ENCODE peak calls at places on chromosomes 16 and 17, in four cellular contexts. V is GM12878, P is HepG2, A is H1. N is an unnamed sample.
A peak's percentile ranks its signal among the peaks of the same experiment; 100 is the strongest.

GRCh38 chr17:36036240-36036639 is 18.5 kb upstream of the CCL23 start:
- DNase-seq in V (no peak), A (no peak), P (no peak), N (no peak)

GRCh38 chr17:71180801-71181385 is 939.9 kb upstream of the SOX9 start:
- DNase-seq in V (no peak), P (no peak), A (no peak), N (no peak)

GRCh38 chr16:49675417-49675816 is 180.5 kb downstream of the ZNF423 start:
- DNase-seq in A (no peak), V (no peak), P (no peak), N (no peak)

GRCh38 chr16:84821179-84821578 is 1.4 kb downstream of the CRISPLD2 start:
- DNase-seq in P (no peak), V (no peak), A (no peak), N (no peak)

GRCh38 chr16:67541391-67542263 is 13.0 kb downstream of the RIPOR1 start:
- DNase-seq in A (no peak), V (no peak), P (no peak), N (no peak)

GRCh38 chr17:19248923-19249574 is 11.9 kb downstream of the EPN2 start:
- DNase-seq in V (no peak), P (no peak), A (no peak), N (no peak)

GRCh38 chr16:81181013-81181720 is 57.3 kb upstream of the BCO1 start:
- DNase-seq in V (no peak), P (peak; percentile 98), A (peak; percentile 81), N (peak; percentile 98)

GRCh38 chr17:7249830-7250229 is 1.7 kb downstream of the CTDNEP1 start:
- DNase-seq in V (no peak), A (no peak), P (no peak), N (no peak)

GRCh38 chr16:89704281-89704680 is 2.8 kb upstream of the SPATA2L start:
- DNase-seq in A (no peak), P (no peak), V (no peak), N (no peak)

GRCh38 chr17:36761203-36761945 is 160.0 kb downstream of the MRM1 start:
- DNase-seq in V (no peak), A (no peak), P (no peak), N (no peak)

GRCh38 chr17:75571197-75571884 is 16.3 kb upstream of the MYO15B start:
- DNase-seq in P (no peak), V (peak; percentile 47), A (no peak), N (no peak)

GRCh38 chr16:30893744-30894539 is at the start of gene BCL7C:
- DNase-seq in A (peak; percentile 93), P (peak; percentile 90), V (no peak), N (peak; percentile 76)

GRCh38 chr17:4708436-4708835 is 2.0 kb upstream of the ARRB2 start:
- DNase-seq in A (peak; percentile 64), V (no peak), P (peak; percentile 72), N (no peak)

GRCh38 chr17:17151962-17152361 is 54.2 kb downstream of the PLD6 start:
- DNase-seq in P (no peak), A (no peak), V (no peak), N (no peak)

GRCh38 chr17:30832438-30832790 is 648 bp downstream of the ATAD5 start:
- DNase-seq in A (no peak), P (no peak), V (no peak), N (no peak)

GRCh38 chr16:4506450-4506849 is 30.3 kb downstream of the HMOX2 start:
- DNase-seq in A (peak; percentile 56), V (peak; percentile 39), P (peak; percentile 59), N (peak; percentile 61)

GRCh38 chr16:54362801-54363200 is 76.2 kb upstream of the IRX3 start:
- DNase-seq in P (no peak), A (no peak), V (no peak), N (no peak)

GRCh38 chr17:59762022-59762825 is 54.8 kb downstream of the VMP1 start:
- DNase-seq in P (no peak), A (no peak), V (no peak), N (no peak)

GRCh38 chr17:59763861-59764260 is 56.4 kb downstream of the VMP1 start:
- DNase-seq in P (peak; percentile 9), V (no peak), A (no peak), N (no peak)

GRCh38 chr17:59762826-59763374 is 55.4 kb downstream of the VMP1 start:
- DNase-seq in P (no peak), V (no peak), A (no peak), N (no peak)

GRCh38 chr17:59760164-59760563 is 52.7 kb downstream of the VMP1 start:
- DNase-seq in P (no peak), A (no peak), V (no peak), N (no peak)

DNA sequence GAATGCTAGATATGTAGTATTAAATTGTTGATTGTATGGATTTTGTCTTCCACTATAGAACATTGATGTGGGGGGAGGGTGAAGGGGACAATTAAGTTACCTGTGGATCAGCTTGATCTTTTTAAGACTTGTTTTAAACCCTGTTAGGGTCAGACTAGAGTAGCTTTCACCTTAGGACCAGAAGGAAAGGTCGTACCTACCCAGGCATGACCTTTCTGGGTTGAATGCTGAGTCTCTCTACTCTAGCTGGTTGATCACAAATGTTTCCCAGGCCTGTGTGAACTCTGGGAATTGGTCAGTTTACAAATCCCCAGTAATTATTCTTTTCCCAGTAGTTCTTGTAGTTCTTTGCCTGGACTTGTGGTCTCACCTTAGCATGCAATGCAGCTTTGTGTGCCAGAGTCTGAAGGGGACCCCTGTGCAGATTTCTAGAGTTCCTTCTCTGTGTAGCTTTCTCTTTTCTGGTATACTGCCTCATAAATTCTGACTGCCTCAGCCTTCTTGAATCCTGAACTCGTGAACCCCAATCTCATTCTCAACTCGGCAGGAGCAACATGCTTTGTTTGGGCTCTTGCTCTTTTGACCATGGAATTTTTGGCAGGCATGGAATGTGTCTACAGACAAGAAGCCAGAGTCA is 54.0 kb downstream of the VMP1 start:
- DNase-seq in V (no peak), P (peak; percentile 92), A (no peak), N (no peak)
- TF ChIP-seq YY1 in V (no peak), P (no peak), A (no peak), N (no peak)

GRCh38 chr17:14926073-14926472 is 339.1 kb downstream of the PMP22 start:
- DNase-seq in P (no peak), V (no peak), A (no peak), N (no peak)
- TF ChIP-seq SUZ12 in P (no peak), V (no peak), A (no peak), N (no peak)

GRCh38 chr17:45346255-45347015 is 29.6 kb upstream of the MAP3K14 start:
- DNase-seq in P (no peak), A (no peak), V (no peak), N (no peak)
- TF ChIP-seq YY1 in P (no peak), A (no peak), V (no peak), N (no peak)

DNA sequence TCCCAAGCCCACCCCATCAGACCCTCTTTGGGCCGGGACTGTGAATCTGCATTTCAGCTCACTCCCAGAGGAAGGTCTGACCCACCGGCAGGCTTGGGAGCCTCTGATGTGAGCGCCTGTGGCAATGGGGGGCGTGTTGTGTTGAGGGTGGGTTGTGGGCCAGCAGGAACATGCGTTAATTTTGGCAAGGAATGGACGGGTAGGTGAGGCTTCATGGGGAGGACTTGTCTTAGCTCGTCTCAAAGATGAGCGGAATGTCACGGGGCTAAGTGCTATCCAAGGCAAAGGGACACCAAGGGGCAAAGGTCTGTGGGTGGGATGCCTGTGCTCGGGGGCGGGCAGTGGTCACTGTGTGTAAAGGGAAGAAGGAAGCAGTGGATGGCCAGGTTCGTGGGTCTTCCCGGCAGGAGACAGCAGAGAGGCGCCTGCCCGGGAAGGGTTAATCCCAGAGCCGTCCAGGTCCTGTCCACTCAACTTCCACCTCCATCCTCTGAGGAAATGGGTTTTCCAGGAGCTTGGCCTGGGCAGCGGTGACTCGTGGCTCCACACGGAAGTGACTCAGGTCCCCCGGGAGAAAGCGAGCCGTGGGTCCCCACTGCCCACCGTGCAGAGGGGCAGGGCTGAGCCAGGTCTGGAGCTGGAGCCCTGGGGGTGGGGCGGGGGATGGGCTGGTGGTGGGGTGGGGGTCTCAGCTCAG is 17.4 kb downstream of the ADGRG1 start:
- DNase-seq in V (no peak), P (no peak), A (no peak), N (no peak)
- TF ChIP-seq SUZ12 in V (no peak), P (no peak), A (no peak), N (no peak)

GRCh38 chr16:48318630-48319029 is 66.6 kb downstream of the SIAH1 start:
- DNase-seq in P (no peak), V (peak; percentile 23), A (no peak), N (peak; percentile 90)
- TF ChIP-seq YY1 in P (no peak), V (no peak), A (no peak), N (no peak)

GRCh38 chr17:1256699-1257098 is 13.5 kb upstream of the BHLHA9 start:
- DNase-seq in A (no peak), P (no peak), V (no peak), N (no peak)

GRCh38 chr17:1255041-1255440 is 15.2 kb upstream of the BHLHA9 start:
- DNase-seq in P (no peak), V (no peak), A (no peak), N (no peak)

GRCh38 chr17:1252203-1252608 is 18.0 kb upstream of the BHLHA9 start:
- DNase-seq in P (no peak), V (no peak), A (no peak), N (no peak)
- TF ChIP-seq SUZ12 in P (no peak), V (no peak), A (no peak), N (no peak)

GRCh38 chr17:64777413-64778101 is 115.5 kb upstream of the SMURF2 start:
- DNase-seq in V (no peak), P (no peak), A (no peak), N (no peak)
- TF ChIP-seq YY1 in V (no peak), P (no peak), A (no peak), N (no peak)